ENCODE peak calls at places on chromosome 16, in seven cellular contexts. E is psoas muscle, P is astrocyte, X is HepG2, J is Karpas-422, T is aorta, V is adipocyte. L is an unnamed sample.

GRCh38 chr16:5008311-5008731 is 25.4 kb downstream of the NAGPA start:
- DNase-seq in P (no peak), T (peak; percentile 63), J (no peak), E (no peak), X (no peak), V (no peak), L (no peak)

GRCh38 chr16:9316615-9317014 is 225.2 kb downstream of the HAPSTR1 start:
- DNase-seq in X (peak; percentile 97), E (no peak), V (no peak), T (no peak), P (no peak), J (no peak), L (no peak)

GRCh38 chr16:9360075-9360474 is 268.6 kb downstream of the HAPSTR1 start:
- DNase-seq in E (no peak), P (no peak), X (no peak), V (no peak), J (no peak), T (no peak), L (no peak)

GRCh38 chr16:50329446-50330189 is 39.2 kb downstream of the BRD7 start:
- DNase-seq in E (peak; percentile 15), P (no peak), J (no peak), X (peak; percentile 63), T (peak; percentile 70), V (no peak), L (no peak)

GRCh38 chr16:7270823-7271222 is 61.8 kb upstream of the RBFOX1 start:
- DNase-seq in X (no peak), J (no peak), E (no peak), V (no peak), T (no peak), P (no peak), L (no peak)

GRCh38 chr16:69595127-69596036 is 29.6 kb downstream of the NFAT5 start:
- DNase-seq in T (no peak), X (peak; percentile 37), J (no peak), E (no peak), P (peak; percentile 53), V (peak; percentile 39), L (no peak)

GRCh38 chr16:10984509-10984908 is 40.1 kb downstream of the CLEC16A start:
- DNase-seq in T (no peak), J (no peak), V (no peak), E (no peak), P (peak; percentile 60), X (no peak), L (no peak)

GRCh38 chr16:15924996-15925395 is 24.4 kb upstream of the ABCC1 start:
- DNase-seq in J (no peak), T (no peak), E (no peak), X (no peak), V (no peak), P (no peak), L (no peak)

GRCh38 chr16:84459941-84460405 is 44.5 kb downstream of the MEAK7 start:
- DNase-seq in X (no peak), E (no peak), J (no peak), T (peak; percentile 55), P (no peak), V (no peak), L (no peak)

GRCh38 chr16:83443972-83444371 is 363.8 kb upstream of the HSBP1 start:
- DNase-seq in P (no peak), X (no peak), J (no peak), E (no peak), T (no peak), V (no peak), L (no peak)

GRCh38 chr16:54447606-54448440 is 161.2 kb upstream of the IRX3 start:
- DNase-seq in V (peak; percentile 74), T (no peak), E (peak; percentile 24), X (no peak), J (no peak), P (peak; percentile 84), L (no peak)

GRCh38 chr16:46607529-46607928 is 13.7 kb downstream of the SHCBP1 start:
- DNase-seq in T (no peak), E (no peak), X (peak; percentile 55), P (peak; percentile 44), J (peak; percentile 84), V (peak; percentile 85), L (no peak)

GRCh38 chr16:9868606-9869149 is 313.6 kb downstream of the GRIN2A start:
- DNase-seq in J (no peak), E (no peak), V (no peak), T (no peak), P (no peak), X (no peak), L (no peak)

GRCh38 chr16:70770968-70771552 is 29.9 kb downstream of the VAC14 start:
- DNase-seq in P (no peak), T (peak; percentile 85), J (peak; percentile 77), V (peak; percentile 80), E (peak; percentile 67), X (peak; percentile 55), L (peak; percentile 77)

GRCh38 chr16:23398987-23399805 is 53.8 kb downstream of the COG7 start:
- DNase-seq in X (no peak), T (peak; percentile 59), V (no peak), E (peak; percentile 54), J (no peak), P (no peak), L (peak; percentile 28)

GRCh38 chr16:81816351-81816750 is 37.3 kb downstream of the PLCG2 start:
- DNase-seq in J (no peak), V (no peak), T (no peak), P (no peak), X (no peak), E (no peak), L (no peak)
- H3K4me3 ChIP-seq in J (peak overlapping the region; percentile 33), V (no peak overlapping the region), T (no peak overlapping the region), P (no peak overlapping the region), X (no peak overlapping the region), E (no peak overlapping the region), L (no peak overlapping the region)

GRCh38 chr16:3071655-3072054 is 6.2 kb downstream of the IL32 start:
- DNase-seq in V (no peak), X (no peak), J (no peak), P (no peak), T (no peak), E (no peak), L (no peak)
- H3K4me1 ChIP-seq in V (no peaks in the 10 kb centered on the region), X (peaks cover 22% of the 10 kb centered on the region), J (peaks cover 4% of the 10 kb centered on the region), P (no peaks in the 10 kb centered on the region), T (no peaks in the 10 kb centered on the region), E (peaks cover 8% of the 10 kb centered on the region), L (no peaks in the 10 kb centered on the region)

DNA sequence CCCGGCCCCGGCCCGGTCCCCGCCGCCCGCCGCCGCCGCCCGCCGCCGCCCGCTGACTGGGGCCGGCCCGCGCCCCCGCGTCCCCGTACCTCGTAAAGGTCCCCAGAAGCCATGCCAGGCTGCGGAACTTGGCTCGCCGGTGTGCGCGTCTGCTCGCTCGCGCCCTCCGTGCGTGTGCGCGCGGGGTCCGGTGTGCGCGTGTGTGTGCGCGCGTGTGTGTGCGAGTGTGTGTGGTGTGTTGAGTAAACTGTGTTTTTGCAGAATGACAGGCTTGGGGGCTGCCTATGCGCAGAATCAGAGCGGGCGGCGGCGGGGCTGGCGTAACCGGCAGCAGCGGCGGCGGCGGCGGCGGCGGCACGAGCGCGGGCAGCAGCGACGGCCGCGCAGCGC is 342 bp downstream of the CDYL2 start:
- DNase-seq in E (peak; percentile 45), J (peak; percentile 43), X (peak; percentile 6), V (peak; percentile 62), P (peak; percentile 59), T (peak; percentile 80), L (peak; percentile 70)
- H3K4me3 ChIP-seq in E (peak overlapping the region; percentile 66), J (peak overlapping the region; percentile 50), X (peak overlapping the region; percentile 76), V (peak overlapping the region; percentile 82), P (peak overlapping the region; percentile 67), T (peak overlapping the region; percentile 67), L (peak overlapping the region; percentile 53)

DNA sequence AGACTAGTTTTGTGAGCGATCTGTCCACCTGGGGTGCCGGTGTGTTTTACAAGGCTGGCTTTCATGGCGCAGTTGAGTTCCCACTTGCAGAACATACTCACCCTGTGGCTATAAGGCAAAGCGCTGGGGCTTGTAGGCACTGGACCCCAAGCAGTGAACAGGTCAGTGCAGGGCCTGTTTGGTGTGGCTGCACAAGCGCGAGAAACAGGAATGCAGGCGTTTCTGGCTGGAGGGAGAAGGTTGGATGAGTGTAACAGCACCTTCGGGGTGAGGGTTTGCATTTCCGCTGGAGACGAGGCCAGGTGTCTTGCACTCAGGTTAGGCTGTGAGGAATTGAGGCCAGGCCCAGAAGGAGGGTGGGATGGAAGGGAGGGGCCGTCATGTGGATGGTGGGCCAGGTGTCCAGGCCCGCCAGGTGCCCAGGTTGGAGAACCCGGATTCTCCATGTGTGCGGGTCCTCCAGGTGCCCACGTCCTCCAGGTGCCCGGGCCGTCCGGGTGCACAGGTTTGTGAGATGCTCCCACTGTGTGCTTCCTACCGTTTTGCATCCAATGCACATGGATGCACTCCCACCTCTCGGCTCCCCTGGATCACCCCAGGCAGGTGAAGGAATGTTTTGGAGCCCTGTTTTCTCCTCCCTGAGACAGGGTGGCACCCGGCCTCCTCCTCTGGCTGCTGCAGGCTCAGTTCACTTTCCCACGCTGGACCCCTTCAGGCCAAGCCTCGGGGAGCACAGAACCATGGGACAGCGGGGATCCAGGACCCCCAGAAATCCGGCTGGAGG is 46.0 kb downstream of the SLC7A5 start:
- DNase-seq in X (no peak), V (no peak), E (no peak), T (no peak), J (no peak), P (no peak), L (no peak)
- H3K4me1 ChIP-seq in X (peaks cover 80% of the 10 kb centered on the region), V (no peaks in the 10 kb centered on the region), E (no peaks in the 10 kb centered on the region), T (no peaks in the 10 kb centered on the region), J (peaks cover 28% of the 10 kb centered on the region), P (no peaks in the 10 kb centered on the region), L (no peaks in the 10 kb centered on the region)